ENCODE peak calls at places on chromosomes 6 and 20, in seven cellular contexts. One of them, this sample, is unnamed.

GRCh38 chr6:157188213-157188612 is 135.1 kb downstream of the TMEM242 start:
- DNase-seq in HCT116: no peak
- DNase-seq in Panc1: no peak
- DNase-seq in K562: no peak
- DNase-seq in HepG2: no peak
- DNase-seq in H1: no peak
- DNase-seq in GM12878: no peak
- DNase-seq in this sample: no peak

GRCh38 chr6:4851035-4851434 is 74.8 kb downstream of the CDYL start:
- DNase-seq in HCT116: no peak
- DNase-seq in Panc1: no peak
- DNase-seq in K562: no peak
- DNase-seq in HepG2: no peak
- DNase-seq in H1: no peak
- DNase-seq in GM12878: no peak
- DNase-seq in this sample: no peak

GRCh38 chr6:46927066-46927465 is 5.3 kb upstream of the ADGRF5 start:
- DNase-seq in HCT116: no peak
- DNase-seq in Panc1: no peak
- DNase-seq in K562: no peak
- DNase-seq in HepG2: no peak
- DNase-seq in H1: no peak
- DNase-seq in GM12878: no peak
- DNase-seq in this sample: no peak

GRCh38 chr6:151850479-151850878 is 43.0 kb downstream of the ESR1 start:
- DNase-seq in HCT116: no peak
- DNase-seq in Panc1: no peak
- DNase-seq in K562: no peak
- DNase-seq in HepG2: no peak
- DNase-seq in H1: no peak
- DNase-seq in GM12878: no peak
- DNase-seq in this sample: no peak

GRCh38 chr20:64031822-64032314 is 4.1 kb upstream of the C20orf204 start:
- DNase-seq in HCT116: no peak
- DNase-seq in Panc1: no peak
- DNase-seq in K562: no peak
- DNase-seq in HepG2: no peak
- DNase-seq in H1: no peak
- DNase-seq in GM12878: no peak
- DNase-seq in this sample: peak; percentile 16

GRCh38 chr6:135537782-135538301 is 40.3 kb upstream of the AHI1 start:
- DNase-seq in HCT116: peak; percentile 34
- DNase-seq in Panc1: no peak
- DNase-seq in K562: no peak
- DNase-seq in HepG2: no peak
- DNase-seq in H1: no peak
- DNase-seq in GM12878: no peak
- DNase-seq in this sample: no peak

GRCh38 chr20:24766826-24767622 is 182.0 kb upstream of the CST7 start:
- DNase-seq in HCT116: no peak
- DNase-seq in Panc1: no peak
- DNase-seq in K562: no peak
- DNase-seq in HepG2: no peak
- DNase-seq in H1: no peak
- DNase-seq in GM12878: no peak
- DNase-seq in this sample: no peak

GRCh38 chr6:139278190-139278589 is 13.6 kb downstream of the TXLNB start:
- DNase-seq in HCT116: no peak
- DNase-seq in Panc1: no peak
- DNase-seq in K562: no peak
- DNase-seq in HepG2: no peak
- DNase-seq in H1: no peak
- DNase-seq in GM12878: no peak
- DNase-seq in this sample: no peak

GRCh38 chr20:50089140-50089786 is 23.7 kb downstream of the UBE2V1 start:
- DNase-seq in HCT116: no peak
- DNase-seq in Panc1: no peak
- DNase-seq in K562: no peak
- DNase-seq in HepG2: no peak
- DNase-seq in H1: no peak
- DNase-seq in GM12878: no peak
- DNase-seq in this sample: no peak

GRCh38 chr6:101683884-101684283 is 290.4 kb downstream of the GRIK2 start:
- DNase-seq in HCT116: no peak
- DNase-seq in Panc1: no peak
- DNase-seq in K562: no peak
- DNase-seq in HepG2: no peak
- DNase-seq in H1: no peak
- DNase-seq in GM12878: no peak
- DNase-seq in this sample: no peak

GRCh38 chr6:41711323-41712038 is 23.9 kb downstream of the TFEB start:
- DNase-seq in HCT116: no peak
- DNase-seq in Panc1: no peak
- DNase-seq in K562: no peak
- DNase-seq in HepG2: no peak
- DNase-seq in H1: no peak
- DNase-seq in GM12878: no peak
- DNase-seq in this sample: no peak

GRCh38 chr20:23666698-23667097 is 22.1 kb downstream of the CST4 start:
- DNase-seq in HCT116: no peak
- DNase-seq in Panc1: no peak
- DNase-seq in K562: no peak
- DNase-seq in HepG2: no peak
- DNase-seq in H1: no peak
- DNase-seq in GM12878: no peak
- DNase-seq in this sample: no peak

GRCh38 chr6:32794510-32794909 is 22.3 kb downstream of the HLA-DOB start:
- DNase-seq in HCT116: no peak
- DNase-seq in Panc1: no peak
- DNase-seq in K562: no peak
- DNase-seq in HepG2: no peak
- DNase-seq in H1: no peak
- DNase-seq in GM12878: no peak
- DNase-seq in this sample: no peak

GRCh38 chr6:153312633-153313032 is 181.6 kb upstream of the RGS17 start:
- DNase-seq in HCT116: peak; percentile 49
- DNase-seq in Panc1: peak; percentile 52
- DNase-seq in K562: no peak
- DNase-seq in HepG2: peak; percentile 31
- DNase-seq in H1: no peak
- DNase-seq in GM12878: no peak
- DNase-seq in this sample: peak; percentile 75

GRCh38 chr20:37288091-37288490 is 1.4 kb upstream of the MANBAL start:
- DNase-seq in HCT116: no peak
- DNase-seq in Panc1: no peak
- DNase-seq in K562: no peak
- DNase-seq in HepG2: no peak
- DNase-seq in H1: no peak
- DNase-seq in GM12878: no peak
- DNase-seq in this sample: no peak

GRCh38 chr6:44062771-44063560 is 64.3 kb downstream of the MRPL14 start:
- DNase-seq in HCT116: no peak
- DNase-seq in Panc1: no peak
- DNase-seq in K562: peak; percentile 76
- DNase-seq in HepG2: no peak
- DNase-seq in H1: no peak
- DNase-seq in GM12878: no peak
- DNase-seq in this sample: peak; percentile 50

GRCh38 chr6:113356139-113356538 is 501.0 kb upstream of the MARCKS start:
- DNase-seq in HCT116: no peak
- DNase-seq in Panc1: no peak
- DNase-seq in K562: no peak
- DNase-seq in HepG2: peak; percentile 94
- DNase-seq in H1: no peak
- DNase-seq in GM12878: no peak
- DNase-seq in this sample: no peak

GRCh38 chr20:61061981-61062380 is 190.1 kb upstream of the CDH4 start:
- DNase-seq in HCT116: no peak
- DNase-seq in Panc1: no peak
- DNase-seq in K562: no peak
- DNase-seq in HepG2: no peak
- DNase-seq in H1: no peak
- DNase-seq in GM12878: no peak
- DNase-seq in this sample: no peak

GRCh38 chr20:31595654-31596411 is 9.3 kb upstream of the ID1 start:
- DNase-seq in HCT116: peak; percentile 57
- DNase-seq in Panc1: no peak
- DNase-seq in K562: peak; percentile 26
- DNase-seq in HepG2: peak; percentile 96
- DNase-seq in H1: peak; percentile 90
- DNase-seq in GM12878: no peak
- DNase-seq in this sample: peak; percentile 90

GRCh38 chr20:49893242-49894072 is 21.9 kb downstream of the SPATA2 start:
- DNase-seq in HCT116: no peak
- DNase-seq in Panc1: no peak
- DNase-seq in K562: no peak
- DNase-seq in HepG2: no peak
- DNase-seq in H1: no peak
- DNase-seq in GM12878: no peak
- DNase-seq in this sample: no peak

GRCh38 chr6:26597821-26598220 is 1.1 kb downstream of the ABT1 start:
- DNase-seq in HCT116: no peak
- DNase-seq in Panc1: no peak
- DNase-seq in K562: peak; percentile 33
- DNase-seq in HepG2: no peak
- DNase-seq in H1: no peak
- DNase-seq in GM12878: no peak
- DNase-seq in this sample: no peak

GRCh38 chr20:36435799-36436541 is 105.3 kb upstream of the MYL9 start:
- DNase-seq in HCT116: peak; percentile 90
- DNase-seq in Panc1: peak; percentile 60
- DNase-seq in K562: peak; percentile 98
- DNase-seq in HepG2: peak; percentile 50
- DNase-seq in H1: peak; percentile 87
- DNase-seq in GM12878: no peak
- DNase-seq in this sample: peak; percentile 88

GRCh38 chr6:34589140-34589539 is 33.0 kb upstream of the SPDEF start:
- DNase-seq in HCT116: no peak
- DNase-seq in Panc1: no peak
- DNase-seq in K562: no peak
- DNase-seq in HepG2: no peak
- DNase-seq in H1: no peak
- DNase-seq in GM12878: no peak
- DNase-seq in this sample: no peak

DNA sequence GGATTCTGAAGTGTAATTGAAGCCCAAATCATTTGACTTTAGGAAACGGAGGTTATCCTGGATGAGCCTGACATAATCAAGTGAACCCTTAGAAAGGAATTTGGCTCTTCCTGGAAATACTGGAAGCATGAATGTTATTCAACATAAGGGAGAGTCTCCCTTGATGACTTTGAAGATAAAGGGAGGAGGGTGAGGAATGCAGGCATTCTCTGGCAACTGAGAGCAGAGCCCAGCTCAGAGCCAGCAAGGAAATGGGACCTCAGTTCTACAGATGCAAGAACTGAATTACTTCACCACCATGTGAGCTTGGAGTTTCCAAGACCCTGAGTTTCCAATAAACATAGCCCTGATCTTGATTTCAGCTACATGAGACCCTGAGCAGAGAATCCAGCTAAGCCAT is 168.2 kb downstream of the DLL1 start:
- DNase-seq in HCT116: no peak
- DNase-seq in Panc1: no peak
- DNase-seq in K562: no peak
- DNase-seq in HepG2: no peak
- DNase-seq in H1: no peak
- DNase-seq in GM12878: no peak
- DNase-seq in this sample: no peak
- TF ChIP-seq SIN3A in HCT116: no peak
- TF ChIP-seq SIN3A in Panc1: no peak
- TF ChIP-seq SIN3A in K562: no peak
- TF ChIP-seq SIN3A in HepG2: no peak
- TF ChIP-seq SIN3A in H1: no peak
- TF ChIP-seq SIN3A in GM12878: no peak
- TF ChIP-seq SIN3A in this sample: no peak

DNA sequence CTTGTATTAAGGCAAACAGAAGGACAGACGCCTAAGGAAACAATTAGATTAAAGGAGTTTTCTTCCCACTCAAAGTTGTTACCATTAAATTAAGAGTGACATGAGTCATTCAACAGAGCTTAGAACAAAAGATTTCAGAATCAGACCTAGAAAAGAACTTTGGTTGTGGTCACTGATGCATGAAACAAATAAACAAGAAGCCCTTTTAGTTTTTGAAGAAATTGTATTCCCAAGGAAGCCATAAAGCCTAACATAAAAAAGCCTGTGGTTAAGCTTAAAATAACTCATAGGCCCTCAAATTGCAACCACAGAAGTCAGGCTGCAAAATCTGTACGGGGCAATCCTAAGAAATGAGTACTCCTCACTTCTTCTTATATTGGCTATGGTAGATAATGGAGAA is 17.9 kb upstream of the TRIM26 start:
- DNase-seq in HCT116: no peak
- DNase-seq in Panc1: no peak
- DNase-seq in K562: no peak
- DNase-seq in HepG2: no peak
- DNase-seq in H1: no peak
- DNase-seq in GM12878: no peak
- DNase-seq in this sample: no peak
- TF ChIP-seq SIN3A in HCT116: no peak
- TF ChIP-seq SIN3A in Panc1: no peak
- TF ChIP-seq SIN3A in K562: no peak
- TF ChIP-seq SIN3A in HepG2: no peak
- TF ChIP-seq SIN3A in H1: no peak
- TF ChIP-seq SIN3A in GM12878: no peak
- TF ChIP-seq SIN3A in this sample: no peak

DNA sequence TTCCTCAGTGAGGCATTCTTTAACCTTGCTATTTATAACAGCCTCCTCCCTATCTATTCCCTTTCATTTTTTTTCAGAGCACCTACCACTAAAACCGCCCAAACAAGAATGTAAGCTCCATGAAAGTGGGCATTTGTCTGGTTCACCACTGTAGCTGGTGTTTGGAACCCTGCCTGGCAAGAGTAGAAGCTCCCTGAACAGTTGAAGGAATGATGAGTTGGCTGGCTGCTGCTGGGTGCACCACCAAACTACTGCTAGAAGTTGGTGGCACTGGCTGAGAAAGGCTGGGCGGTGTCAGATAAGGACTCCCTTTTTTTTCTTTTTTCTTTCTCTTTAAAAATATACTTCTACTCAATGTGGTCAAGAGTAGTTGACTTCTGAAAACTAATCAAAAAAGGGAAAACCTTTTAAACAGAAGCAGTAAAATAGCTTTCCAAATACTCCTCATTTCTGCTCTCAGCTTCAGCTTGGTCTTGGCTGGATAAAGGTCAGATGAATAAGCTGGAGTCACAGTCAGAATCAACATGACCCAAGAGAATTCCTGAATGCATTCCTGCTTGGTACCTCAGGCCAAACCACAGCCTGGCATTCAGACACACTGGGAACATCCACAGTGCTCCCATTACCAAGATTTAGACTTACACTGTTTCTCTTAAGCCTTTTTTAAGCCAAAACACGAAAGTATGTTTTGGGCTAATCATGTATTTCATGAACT is 38.0 kb downstream of the RTN4IP1 start:
- DNase-seq in HCT116: no peak
- DNase-seq in Panc1: no peak
- DNase-seq in K562: no peak
- DNase-seq in HepG2: peak; percentile 15
- DNase-seq in H1: no peak
- DNase-seq in GM12878: no peak
- DNase-seq in this sample: no peak
- TF ChIP-seq SIN3A in HCT116: no peak
- TF ChIP-seq SIN3A in Panc1: no peak
- TF ChIP-seq SIN3A in K562: no peak
- TF ChIP-seq SIN3A in HepG2: no peak
- TF ChIP-seq SIN3A in H1: no peak
- TF ChIP-seq SIN3A in GM12878: no peak
- TF ChIP-seq SIN3A in this sample: no peak

GRCh38 chr6:96811136-96811535 is 26.1 kb downstream of the GPR63 start:
- DNase-seq in HCT116: no peak
- DNase-seq in Panc1: no peak
- DNase-seq in K562: no peak
- DNase-seq in HepG2: no peak
- DNase-seq in H1: no peak
- DNase-seq in GM12878: no peak
- DNase-seq in this sample: no peak
- TF ChIP-seq SIN3A in HCT116: no peak
- TF ChIP-seq SIN3A in Panc1: no peak
- TF ChIP-seq SIN3A in K562: no peak
- TF ChIP-seq SIN3A in HepG2: no peak
- TF ChIP-seq SIN3A in H1: no peak
- TF ChIP-seq SIN3A in GM12878: no peak
- TF ChIP-seq SIN3A in this sample: no peak